ENCODE peak calls at places on chromosomes 6 and 20, in six cellular contexts. U is MM.1S, S is A549, B is AG04450, E is ovary, G is tibial artery. T is an unnamed sample.

GRCh38 chr6:32666420-32667300 is at the start of gene HLA-DQB1:
- DNase-seq in G (peak), B (no peak), S (peak), E (no peak), U (peak), T (no peak)

GRCh38 chr6:168524644-168525043 is 83.7 kb downstream of the SMOC2 start:
- DNase-seq in S (no peak), U (no peak), G (peak), E (no peak), B (no peak), T (no peak)

GRCh38 chr6:84026721-84027164 is 6.8 kb upstream of the MRAP2 start:
- DNase-seq in E (no peak), S (peak), U (no peak), B (no peak), G (no peak), T (peak)

GRCh38 chr6:158211273-158212055 is 43.3 kb downstream of the GTF2H5 start:
- DNase-seq in B (no peak), E (no peak), S (no peak), G (no peak), U (no peak), T (peak)

GRCh38 chr20:57713505-57713903 is 3.7 kb upstream of the PMEPA1 start:
- DNase-seq in U (no peak), G (peak), S (no peak), B (no peak), E (no peak), T (peak)

GRCh38 chr6:22447191-22447590 is 122.2 kb upstream of the HDGFL1 start:
- DNase-seq in S (no peak), G (no peak), E (no peak), U (no peak), B (no peak), T (no peak)

GRCh38 chr6:1406306-1407058 is 17.1 kb downstream of the FOXF2 start:
- DNase-seq in U (no peak), E (no peak), B (no peak), S (no peak), G (no peak), T (peak)

GRCh38 chr6:121951918-121952379 is 447.5 kb upstream of the HSF2 start:
- DNase-seq in S (no peak), G (peak), B (peak), E (no peak), U (no peak), T (peak)

GRCh38 chr6:88266126-88266525 is 100.0 kb upstream of the CNR1 start:
- DNase-seq in S (no peak), G (no peak), B (no peak), U (no peak), E (no peak), T (no peak)

GRCh38 chr6:40996591-40997247 is 42.3 kb downstream of the UNC5CL start:
- DNase-seq in S (peak), G (no peak), U (no peak), E (peak), B (no peak), T (peak)

GRCh38 chr6:78909391-78909790 is 42.0 kb downstream of the IRAK1BP1 start:
- DNase-seq in G (no peak), U (peak), E (no peak), B (no peak), S (no peak), T (peak)

DNA sequence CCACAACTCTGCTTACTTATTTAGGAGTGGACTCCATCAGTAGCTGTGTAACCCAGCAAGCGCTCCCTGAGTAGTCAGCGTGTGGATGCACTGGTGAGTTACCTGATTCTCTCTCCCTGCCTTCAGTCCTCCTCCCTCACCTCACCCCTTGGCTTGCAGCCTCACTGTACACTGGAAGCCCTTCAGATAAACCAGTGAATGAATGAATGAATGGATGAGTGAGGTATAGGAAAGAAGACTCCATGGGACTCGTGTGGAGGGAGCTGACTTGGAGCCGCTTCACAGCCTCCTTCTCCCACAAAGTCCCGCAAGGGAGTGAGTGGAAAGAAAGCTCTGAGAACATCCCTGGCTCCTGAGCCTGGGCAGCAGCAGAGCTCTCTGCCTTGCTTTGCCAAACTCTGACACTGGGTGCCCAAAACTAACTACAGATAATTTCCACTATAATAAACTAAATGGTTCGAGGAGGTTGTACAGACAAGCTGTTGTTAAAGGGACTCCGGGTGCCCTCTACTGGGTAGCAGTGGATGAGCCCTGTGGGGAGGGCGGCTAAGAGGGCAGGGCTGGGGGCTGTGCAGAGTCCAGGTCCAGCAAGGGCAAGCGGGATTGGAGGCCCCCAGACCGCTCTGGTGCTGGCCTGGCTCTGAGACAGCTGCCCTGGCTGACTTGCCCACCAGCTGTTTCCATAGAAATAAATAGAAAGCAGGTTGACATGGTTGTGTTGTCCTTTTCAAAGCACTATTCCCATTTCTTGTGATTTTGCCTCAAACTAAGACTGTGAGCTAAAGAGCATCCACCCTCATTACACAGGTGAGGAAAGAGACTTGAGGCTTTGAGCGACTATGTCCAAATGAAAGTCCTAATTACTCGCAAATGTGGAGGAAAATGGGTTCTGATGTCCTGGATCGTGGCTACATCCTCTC is 167.7 kb upstream of the CST7 start:
- DNase-seq in S (peak), U (peak), B (no peak), G (no peak), E (no peak), T (peak)
- TF ChIP-seq CTCF in S (peak), U (peak), B (peak), G (peak), E (no peak), T (peak)

GRCh38 chr20:11917663-11918062 is at the start of gene BTBD3:
- DNase-seq in U (peak), E (no peak), S (no peak), G (peak), B (peak), T (peak)
- H3K4me3 ChIP-seq in U (peak), E (peak), S (no peak), G (peak), B (peak), T (peak)

GRCh38 chr6:100475554-100476325 is 11.0 kb upstream of the SIM1 start:
- DNase-seq in E (no peak), G (no peak), B (no peak), U (peak), S (peak), T (no peak)

GRCh38 chr6:100470721-100471120 is 6.0 kb upstream of the SIM1 start:
- DNase-seq in G (no peak), U (no peak), B (no peak), E (no peak), S (no peak), T (no peak)

GRCh38 chr6:100473182-100473581 is 8.5 kb upstream of the SIM1 start:
- DNase-seq in U (no peak), G (no peak), S (no peak), B (no peak), E (no peak), T (no peak)

GRCh38 chr6:100468966-100469859 is 4.5 kb upstream of the SIM1 start:
- DNase-seq in U (no peak), E (no peak), S (no peak), B (no peak), G (no peak), T (no peak)

DNA sequence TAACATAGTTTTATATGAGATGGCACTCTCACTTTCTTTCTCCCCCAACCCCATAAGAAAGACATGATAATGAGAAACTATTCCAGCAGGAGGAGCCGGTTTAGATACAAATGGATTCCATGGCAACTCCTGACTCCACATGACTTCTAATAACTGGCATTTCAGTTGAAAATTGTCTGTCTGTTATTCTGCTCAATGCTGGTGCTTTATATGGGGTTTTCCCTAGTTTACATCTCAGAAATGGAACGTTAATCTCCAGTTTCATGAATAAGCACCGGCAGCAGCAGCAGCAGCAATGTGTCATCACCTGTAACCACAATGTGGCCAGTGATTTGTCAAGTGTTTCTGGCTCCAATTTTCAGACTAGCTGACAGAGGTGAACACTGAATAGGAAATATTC is 8.0 kb upstream of the SIM1 start:
- DNase-seq in B (no peak), U (peak), E (no peak), G (no peak), S (peak), T (peak)
- TF ChIP-seq CTCF in B (no peak), U (no peak), E (no peak), G (no peak), S (no peak), T (peak)

DNA sequence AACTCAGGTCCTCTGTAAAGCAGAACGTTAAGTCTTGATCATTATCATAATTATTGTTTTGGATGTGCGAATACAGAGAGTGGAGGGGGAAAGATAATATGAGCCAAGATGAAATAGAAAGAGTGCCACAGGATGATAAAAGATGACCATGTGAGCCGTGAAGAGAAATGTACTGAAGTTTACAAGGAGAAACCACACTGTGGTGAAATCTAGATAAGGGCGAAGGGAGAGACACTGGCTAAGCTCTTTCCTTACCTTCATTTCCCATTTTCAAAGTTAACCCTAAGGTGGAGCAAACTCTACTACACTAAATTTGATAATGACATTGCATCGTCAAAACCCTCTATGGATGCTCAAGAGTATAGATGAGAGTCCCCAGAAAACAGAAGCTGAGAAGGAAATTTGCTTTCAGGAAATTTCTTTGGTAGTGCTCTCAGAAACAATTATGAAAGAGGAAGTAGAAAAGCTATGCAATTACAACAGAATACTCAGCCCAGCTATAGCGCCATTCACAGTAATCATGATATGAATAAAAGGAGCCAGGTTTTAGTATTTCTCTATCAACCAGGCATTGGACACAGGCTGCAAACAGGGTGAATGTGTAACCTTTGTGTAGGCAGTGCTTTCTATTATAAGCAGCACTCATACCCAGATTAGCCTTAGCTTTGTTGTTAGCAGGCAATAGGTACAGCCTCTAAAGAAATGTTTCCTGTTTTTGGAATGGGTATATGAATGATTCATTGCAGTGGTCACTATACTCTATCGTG is 1080.7 kb downstream of the GRIK2 start:
- DNase-seq in E (no peak), B (no peak), U (no peak), S (no peak), G (no peak), T (no peak)
- H3K4me3 ChIP-seq in E (no peak), B (no peak), U (no peak), S (no peak), G (no peak), T (no peak)

DNA sequence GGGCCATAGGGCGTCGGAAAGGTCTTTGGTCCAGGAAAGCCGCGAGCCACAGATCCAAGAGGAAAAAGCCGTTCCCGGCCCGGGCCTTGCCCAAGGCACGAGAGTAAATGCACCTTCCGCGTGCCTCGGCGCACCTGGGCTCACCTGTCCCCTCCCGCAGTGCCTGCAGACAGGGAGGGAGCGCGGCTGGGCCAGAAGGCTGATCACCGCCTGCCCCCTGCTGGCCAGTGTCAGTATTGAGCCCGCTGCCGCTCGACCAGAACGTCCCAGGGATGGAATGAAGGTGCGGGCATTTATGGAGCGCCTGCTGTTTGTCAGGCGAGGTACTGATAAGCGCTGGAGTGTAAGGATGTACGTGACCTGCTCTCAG is 679 bp upstream of the LPIN3 start:
- DNase-seq in G (peak), B (no peak), S (peak), E (peak), U (peak), T (peak)
- TF ChIP-seq CTCF in G (peak), B (peak), S (peak), E (peak), U (peak), T (peak)

GRCh38 chr6:75281643-75282042 is 2.9 kb downstream of the TMEM30A start:
- DNase-seq in E (no peak), U (peak), G (no peak), B (no peak), S (no peak), T (no peak)
- H3K4me3 ChIP-seq in E (no peak), U (no peak), G (peak), B (peak), S (peak), T (peak)

GRCh38 chr6:36874443-36875249 is at the start of gene PPIL1:
- DNase-seq in B (peak), G (peak), S (peak), E (peak), U (peak), T (peak)
- TF ChIP-seq CTCF in B (peak), G (no peak), S (no peak), E (no peak), U (no peak), T (no peak)

GRCh38 chr6:44932651-44933091 is 395.5 kb upstream of the RUNX2 start:
- DNase-seq in B (no peak), S (no peak), E (no peak), G (no peak), U (no peak), T (no peak)
- H3K4me3 ChIP-seq in B (no peak), S (no peak), E (no peak), G (no peak), U (no peak), T (no peak)